ENCODE peak calls at places on chromosome 2, in ten cellular contexts. B is stromal cell of bone marrow, H is SK-MEL-5, C is T-cell, D is HEK293T, U is LoVo, L is NCI-H2081, X is HS-27A, A is erythroblast, I is AG08396. Y is an unnamed sample.

GRCh38 chr2:105886029-105886454 is 141.3 kb downstream of the NCK2 start:
- DNase-seq in X (no peak), A (no peak), U (no peak), H (peak; percentile 10), C (no peak), L (no peak), D (no peak), B (peak; percentile 25), I (peak; percentile 80), Y (no peak)

GRCh38 chr2:120237491-120237902 is 14.3 kb upstream of the TMEM185B start:
- DNase-seq in B (peak; percentile 86), A (no peak), L (no peak), H (no peak), C (no peak), U (peak; percentile 60), X (peak; percentile 74), D (no peak), I (peak; percentile 82), Y (no peak)

GRCh38 chr2:238242731-238243495 is 3.1 kb upstream of the HES6 start:
- DNase-seq in X (no peak), A (no peak), B (no peak), L (peak; percentile 87), H (peak; percentile 35), U (no peak), D (no peak), I (no peak), C (no peak), Y (no peak)

GRCh38 chr2:109260886-109261700 is 132.1 kb downstream of the SH3RF3 start:
- DNase-seq in H (peak; percentile 56), B (no peak), I (no peak), A (no peak), C (no peak), U (no peak), D (peak; percentile 42), X (no peak), L (peak; percentile 96), Y (no peak)

GRCh38 chr2:67626656-67627055 is 229.5 kb downstream of the ETAA1 start:
- DNase-seq in H (no peak), X (no peak), U (no peak), D (no peak), C (no peak), B (peak; percentile 35), A (no peak), I (peak; percentile 16), L (no peak), Y (no peak)

GRCh38 chr2:107932986-107933385 is 53.3 kb upstream of the SLC5A7 start:
- DNase-seq in I (no peak), U (no peak), C (no peak), L (no peak), D (no peak), A (no peak), X (no peak), H (peak; percentile 30), B (no peak), Y (no peak)

GRCh38 chr2:241003369-241003768 is 5.0 kb downstream of the SNED1 start:
- DNase-seq in X (no peak), C (no peak), I (no peak), D (no peak), A (no peak), U (no peak), H (no peak), L (no peak), B (no peak), Y (no peak)

GRCh38 chr2:37848451-37848850 is 76.6 kb upstream of the RMDN2 start:
- DNase-seq in D (no peak), U (no peak), L (no peak), X (no peak), B (no peak), C (no peak), H (no peak), A (no peak), I (no peak), Y (no peak)

GRCh38 chr2:157185828-157186227 is 71.7 kb upstream of the GALNT5 start:
- DNase-seq in U (no peak), X (no peak), B (peak; percentile 66), H (peak; percentile 37), I (no peak), A (no peak), D (no peak), C (no peak), L (no peak), Y (no peak)

GRCh38 chr2:56077352-56077915 is 106.4 kb upstream of the CCDC85A start:
- DNase-seq in D (peak; percentile 26), A (peak; percentile 39), U (peak; percentile 30), B (no peak), L (peak; percentile 55), X (peak; percentile 8), H (peak; percentile 55), C (no peak), I (no peak), Y (no peak)

GRCh38 chr2:117519238-117519637 is 295.3 kb upstream of the DDX18 start:
- DNase-seq in C (no peak), H (no peak), X (no peak), U (no peak), B (no peak), A (no peak), I (no peak), D (no peak), L (no peak), Y (no peak)

GRCh38 chr2:109648041-109648527 is 33.9 kb downstream of the SOWAHC start:
- DNase-seq in U (no peak), D (no peak), L (no peak), X (peak; percentile 23), H (no peak), A (no peak), C (no peak), I (peak; percentile 11), B (no peak), Y (no peak)

GRCh38 chr2:241863021-241863954 is 4.6 kb upstream of the PDCD1 start:
- DNase-seq in C (no peak), U (no peak), B (no peak), H (no peak), D (no peak), L (no peak), X (no peak), A (no peak), I (peak; percentile 68), Y (no peak)

GRCh38 chr2:127386246-127386645 is 1.5 kb downstream of the MAP3K2 start:
- DNase-seq in B (no peak), D (no peak), L (no peak), I (no peak), A (no peak), C (no peak), X (no peak), H (no peak), U (no peak), Y (no peak)

GRCh38 chr2:144099746-144100438 is 420.0 kb downstream of the ZEB2 start:
- DNase-seq in A (no peak), X (peak; percentile 85), H (no peak), U (no peak), D (no peak), C (no peak), L (no peak), B (no peak), I (peak; percentile 26), Y (no peak)

GRCh38 chr2:152418688-152419087 is 83.7 kb downstream of the FMNL2 start:
- DNase-seq in D (no peak), C (no peak), H (no peak), I (no peak), L (no peak), B (no peak), A (peak; percentile 13), U (no peak), X (no peak), Y (no peak)

GRCh38 chr2:221425353-221425752 is 146.8 kb downstream of the EPHA4 start:
- DNase-seq in H (no peak), A (no peak), L (no peak), X (no peak), D (no peak), U (no peak), C (no peak), I (no peak), B (no peak), Y (no peak)

GRCh38 chr2:78506301-78506700 is 519.2 kb upstream of the REG3G start:
- DNase-seq in D (no peak), X (no peak), A (no peak), U (no peak), C (no peak), I (no peak), L (no peak), H (no peak), B (no peak), Y (no peak)

GRCh38 chr2:97734061-97734912 is 20.9 kb downstream of the ZAP70 start:
- DNase-seq in U (no peak), A (no peak), L (no peak), B (no peak), I (no peak), D (no peak), H (no peak), C (no peak), X (no peak), Y (no peak)

GRCh38 chr2:10289891-10290290 is 12.8 kb upstream of the HPCAL1 start:
- DNase-seq in D (no peak), X (peak; percentile 78), I (no peak), B (no peak), H (no peak), C (no peak), A (no peak), U (peak; percentile 54), L (no peak), Y (no peak)

Y was measured in naive thymus-derived CD4-positive, alpha-beta T cell.